ENCODE peak calls at places on chromosomes 5 and 9, in four cellular contexts. R is Calu3, D is AG04450, G is NCI-H2171. L is an unnamed sample.

GRCh38 chr5:176653401-176653800 is 6.1 kb downstream of the TSPAN17 start:
- DNase-seq in R (no peak), D (no peak), G (no peak), L (no peak)

GRCh38 chr5:14577964-14578363 is 3.6 kb upstream of the OTULINL start:
- DNase-seq in R (no peak), D (no peak), G (no peak), L (no peak)

GRCh38 chr5:124649548-124650501 is 96.6 kb downstream of the ZNF608 start:
- DNase-seq in R (peak), D (peak), G (peak), L (no peak)

GRCh38 chr5:13746026-13746425 is 198.5 kb downstream of the DNAH5 start:
- DNase-seq in R (no peak), D (no peak), G (no peak), L (no peak)

GRCh38 chr5:135995979-135996378 is 32.8 kb upstream of the TGFBI start:
- DNase-seq in R (no peak), D (no peak), G (no peak), L (no peak)

GRCh38 chr9:35882996-35883395 is 12.8 kb upstream of the OR13J1 start:
- DNase-seq in R (no peak), D (no peak), G (no peak), L (no peak)

GRCh38 chr5:35736280-35736679 is 118.6 kb downstream of the SPEF2 start:
- DNase-seq in R (no peak), D (no peak), G (no peak), L (no peak)

GRCh38 chr5:153496835-153497234 is 6.4 kb downstream of the GRIA1 start:
- DNase-seq in R (peak), D (no peak), G (no peak), L (peak)

GRCh38 chr5:55454282-55454681 is 80.5 kb downstream of the PLPP1 start:
- DNase-seq in R (no peak), D (no peak), G (no peak), L (no peak)

GRCh38 chr9:136497916-136498695 is 15.3 kb upstream of the SEC16A start:
- DNase-seq in R (no peak), D (no peak), G (peak), L (no peak)

GRCh38 chr5:124154714-124155113 is 591.7 kb downstream of the ZNF608 start:
- DNase-seq in R (no peak), D (no peak), G (no peak), L (no peak)

GRCh38 chr9:87016681-87017080 is 69.4 kb upstream of the GAS1 start:
- DNase-seq in R (no peak), D (no peak), G (no peak), L (no peak)

GRCh38 chr9:79902937-79903600 is 331.3 kb downstream of the TLE4 start:
- DNase-seq in R (no peak), D (no peak), G (no peak), L (no peak)

GRCh38 chr5:79974896-79975295 is 16.2 kb downstream of the MTX3 start:
- DNase-seq in R (no peak), D (no peak), G (no peak), L (no peak)

GRCh38 chr5:43152946-43153345 is 32.2 kb downstream of the ZNF131 start:
- DNase-seq in R (no peak), D (peak), G (no peak), L (no peak)